ENCODE peak calls at places on chromosomes 16 and 17, in four cellular contexts. One of them, this sample, is unnamed.

GRCh38 chr17:46964315-46965265 is 14.5 kb downstream of the RPRML start:
- DNase-seq in H1: no peak
- DNase-seq in K562: peak
- DNase-seq in HepG2: no peak
- DNase-seq in this sample: no peak

GRCh38 chr16:4734730-4735575 is 616 bp downstream of the DNAAF8 start:
- DNase-seq in H1: no peak
- DNase-seq in K562: peak
- DNase-seq in HepG2: peak
- DNase-seq in this sample: peak

GRCh38 chr16:70717065-70717464 is 31.2 kb upstream of the MTSS2 start:
- DNase-seq in H1: no peak
- DNase-seq in K562: no peak
- DNase-seq in HepG2: no peak
- DNase-seq in this sample: no peak

GRCh38 chr17:65292430-65292829 is 155.3 kb downstream of the RGS9 start:
- DNase-seq in H1: no peak
- DNase-seq in K562: no peak
- DNase-seq in HepG2: no peak
- DNase-seq in this sample: no peak

GRCh38 chr17:78707016-78707415 is 75.1 kb downstream of the CYTH1 start:
- DNase-seq in H1: no peak
- DNase-seq in K562: no peak
- DNase-seq in HepG2: no peak
- DNase-seq in this sample: no peak

GRCh38 chr16:918068-918467 is 52.7 kb downstream of the LMF1 start:
- DNase-seq in H1: no peak
- DNase-seq in K562: no peak
- DNase-seq in HepG2: no peak
- DNase-seq in this sample: no peak

GRCh38 chr17:79150035-79150733 is 75.6 kb downstream of the ENGASE start:
- DNase-seq in H1: no peak
- DNase-seq in K562: no peak
- DNase-seq in HepG2: no peak
- DNase-seq in this sample: no peak

GRCh38 chr16:17359778-17360177 is 111.0 kb downstream of the XYLT1 start:
- DNase-seq in H1: no peak
- DNase-seq in K562: no peak
- DNase-seq in HepG2: no peak
- DNase-seq in this sample: no peak

GRCh38 chr17:16923097-16923903 is 48.6 kb downstream of the TNFRSF13B start:
- DNase-seq in H1: no peak
- DNase-seq in K562: no peak
- DNase-seq in HepG2: no peak
- DNase-seq in this sample: no peak

GRCh38 chr16:13390093-13390985 is 488.9 kb downstream of the SHISA9 start:
- DNase-seq in H1: no peak
- DNase-seq in K562: no peak
- DNase-seq in HepG2: no peak
- DNase-seq in this sample: no peak

GRCh38 chr16:3980311-3981111 is 100.0 kb upstream of the CREBBP start:
- DNase-seq in H1: no peak
- DNase-seq in K562: no peak
- DNase-seq in HepG2: no peak
- DNase-seq in this sample: no peak

GRCh38 chr17:35063514-35064223 is at the start of gene RFFL:
- DNase-seq in H1: peak
- DNase-seq in K562: peak
- DNase-seq in HepG2: peak
- DNase-seq in this sample: peak

GRCh38 chr17:73292031-73292531 is 19.7 kb downstream of the CDC42EP4 start:
- DNase-seq in H1: no peak
- DNase-seq in K562: no peak
- DNase-seq in HepG2: no peak
- DNase-seq in this sample: peak

GRCh38 chr16:75726390-75726789 is at the start of gene CPHXL:
- DNase-seq in H1: no peak
- DNase-seq in K562: no peak
- DNase-seq in HepG2: no peak
- DNase-seq in this sample: no peak

GRCh38 chr17:68305132-68305531 is 13.8 kb downstream of the ARSG start:
- DNase-seq in H1: no peak
- DNase-seq in K562: no peak
- DNase-seq in HepG2: no peak
- DNase-seq in this sample: no peak

GRCh38 chr17:64085650-64086005 is 44.3 kb downstream of the ERN1 start:
- DNase-seq in H1: no peak
- DNase-seq in K562: peak
- DNase-seq in HepG2: no peak
- DNase-seq in this sample: no peak

DNA sequence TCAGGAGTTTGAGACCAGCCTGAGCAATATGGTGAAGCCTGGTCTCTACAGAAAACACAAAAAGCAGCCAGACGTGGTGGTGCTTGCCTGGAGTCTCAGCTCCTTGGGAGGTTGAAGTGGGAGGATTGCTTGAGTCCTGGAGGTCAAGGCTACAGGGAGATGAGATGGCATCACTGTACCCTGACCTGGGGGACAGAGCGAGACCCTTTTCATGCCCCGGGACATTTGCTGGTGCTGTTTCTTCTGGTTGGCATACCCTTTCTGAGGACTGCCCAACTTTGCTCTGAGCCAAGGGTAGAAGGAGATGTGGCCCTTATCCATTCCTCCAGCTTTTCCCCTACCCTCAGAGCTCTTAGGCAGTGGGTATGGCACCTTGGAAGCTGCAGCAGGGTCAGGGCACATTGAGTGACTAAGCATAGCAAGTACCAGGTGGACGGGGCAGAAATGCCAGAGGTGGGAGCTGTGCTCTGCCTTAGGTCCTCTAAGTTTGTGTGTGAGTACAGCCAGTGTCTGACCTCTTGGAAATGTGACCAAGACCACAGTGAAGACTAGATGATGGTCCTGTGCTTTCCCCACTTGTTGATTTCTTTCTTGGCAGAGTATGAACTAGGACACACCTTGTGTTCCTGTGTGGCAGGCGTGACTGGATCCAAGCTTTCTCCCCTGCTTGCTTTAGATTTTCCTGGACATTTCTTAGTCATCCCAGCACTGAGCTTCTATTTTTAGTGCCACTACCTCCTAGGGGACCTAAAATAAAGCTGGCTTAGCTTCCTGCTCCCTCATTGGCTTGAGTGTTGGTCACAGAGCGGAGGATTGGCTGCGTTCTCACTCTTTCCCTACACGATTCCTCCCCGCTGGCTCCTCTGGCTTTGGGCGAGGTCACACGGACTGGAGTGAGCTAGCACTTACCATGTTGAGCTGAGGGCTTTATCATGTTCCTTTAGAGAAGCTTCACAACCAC is 9.9 kb upstream of the EDC4 start:
- DNase-seq in H1: no peak
- DNase-seq in K562: no peak
- DNase-seq in HepG2: no peak
- DNase-seq in this sample: no peak
- TF ChIP-seq FOSL1 in H1: no peak
- TF ChIP-seq FOSL1 in K562: no peak
- TF ChIP-seq FOSL1 in HepG2: no peak
- TF ChIP-seq FOSL1 in this sample: no peak

GRCh38 chr17:913207-913606 is 66.4 kb downstream of the NXN start:
- DNase-seq in H1: no peak
- DNase-seq in K562: no peak
- DNase-seq in HepG2: no peak
- DNase-seq in this sample: no peak

GRCh38 chr17:907725-908124 is 71.9 kb downstream of the NXN start:
- DNase-seq in H1: no peak
- DNase-seq in K562: no peak
- DNase-seq in HepG2: no peak
- DNase-seq in this sample: no peak

GRCh38 chr17:915416-916201 is 64.0 kb downstream of the NXN start:
- DNase-seq in H1: no peak
- DNase-seq in K562: no peak
- DNase-seq in HepG2: no peak
- DNase-seq in this sample: no peak

GRCh38 chr17:909642-910323 is 69.8 kb downstream of the NXN start:
- DNase-seq in H1: no peak
- DNase-seq in K562: no peak
- DNase-seq in HepG2: no peak
- DNase-seq in this sample: no peak

GRCh38 chr17:910503-911194 is 68.9 kb downstream of the NXN start:
- DNase-seq in H1: no peak
- DNase-seq in K562: no peak
- DNase-seq in HepG2: no peak
- DNase-seq in this sample: no peak
- TF ChIP-seq FOSL1 in H1: no peak
- TF ChIP-seq FOSL1 in K562: no peak
- TF ChIP-seq FOSL1 in HepG2: no peak
- TF ChIP-seq FOSL1 in this sample: no peak

GRCh38 chr16:6157806-6158205 is 1060.2 kb upstream of the EEF2KMT start:
- DNase-seq in H1: no peak
- DNase-seq in K562: no peak
- DNase-seq in HepG2: no peak
- DNase-seq in this sample: no peak
- TF ChIP-seq FOSL1 in H1: no peak
- TF ChIP-seq FOSL1 in K562: no peak
- TF ChIP-seq FOSL1 in HepG2: no peak
- TF ChIP-seq FOSL1 in this sample: no peak

GRCh38 chr16:31452631-31453106 is 6.6 kb upstream of the ARMC5 start:
- DNase-seq in H1: no peak
- DNase-seq in K562: peak
- DNase-seq in HepG2: no peak
- DNase-seq in this sample: no peak
- TF ChIP-seq FOSL1 in H1: no peak
- TF ChIP-seq FOSL1 in K562: no peak
- TF ChIP-seq FOSL1 in HepG2: no peak
- TF ChIP-seq FOSL1 in this sample: no peak

DNA sequence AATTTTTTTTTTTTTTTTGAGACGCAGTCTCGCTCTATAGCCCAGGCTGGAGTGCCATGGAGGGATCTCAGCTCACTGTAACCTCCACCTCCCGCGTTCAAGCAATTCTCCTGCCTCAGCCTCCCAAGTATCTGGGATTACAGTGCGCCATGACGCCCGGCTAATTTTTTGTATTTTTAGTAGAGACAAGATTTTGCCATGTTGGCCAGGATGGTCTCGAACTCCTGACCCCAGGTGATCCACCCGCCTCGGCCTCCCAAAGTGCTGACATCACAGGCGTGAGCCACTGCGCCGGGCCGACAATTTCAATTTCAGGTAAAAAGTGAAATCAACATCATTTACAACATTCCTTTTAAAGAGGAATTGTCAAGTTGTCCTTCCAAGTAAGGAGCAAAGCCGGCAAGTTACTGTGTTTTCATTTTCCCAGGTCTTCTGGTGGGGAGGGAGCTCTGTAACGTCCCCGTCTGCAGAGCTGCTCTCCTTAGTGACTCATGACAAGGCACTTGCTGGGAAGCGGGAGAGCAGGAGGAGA is 873 bp downstream of the NPLOC4 start:
- DNase-seq in H1: no peak
- DNase-seq in K562: no peak
- DNase-seq in HepG2: no peak
- DNase-seq in this sample: no peak
- TF ChIP-seq FOSL1 in H1: no peak
- TF ChIP-seq FOSL1 in K562: no peak
- TF ChIP-seq FOSL1 in HepG2: no peak
- TF ChIP-seq FOSL1 in this sample: no peak

GRCh38 chr17:45108595-45109521 is 23.5 kb downstream of the PLCD3 start:
- DNase-seq in H1: no peak
- DNase-seq in K562: no peak
- DNase-seq in HepG2: no peak
- DNase-seq in this sample: no peak

GRCh38 chr17:45112559-45113423 is 19.5 kb downstream of the PLCD3 start:
- DNase-seq in H1: no peak
- DNase-seq in K562: no peak
- DNase-seq in HepG2: no peak
- DNase-seq in this sample: no peak

GRCh38 chr17:45113424-45113754 is 18.9 kb downstream of the PLCD3 start:
- DNase-seq in H1: no peak
- DNase-seq in K562: no peak
- DNase-seq in HepG2: peak
- DNase-seq in this sample: no peak

GRCh38 chr17:45111838-45112237 is 20.5 kb downstream of the PLCD3 start:
- DNase-seq in H1: no peak
- DNase-seq in K562: no peak
- DNase-seq in HepG2: no peak
- DNase-seq in this sample: no peak

DNA sequence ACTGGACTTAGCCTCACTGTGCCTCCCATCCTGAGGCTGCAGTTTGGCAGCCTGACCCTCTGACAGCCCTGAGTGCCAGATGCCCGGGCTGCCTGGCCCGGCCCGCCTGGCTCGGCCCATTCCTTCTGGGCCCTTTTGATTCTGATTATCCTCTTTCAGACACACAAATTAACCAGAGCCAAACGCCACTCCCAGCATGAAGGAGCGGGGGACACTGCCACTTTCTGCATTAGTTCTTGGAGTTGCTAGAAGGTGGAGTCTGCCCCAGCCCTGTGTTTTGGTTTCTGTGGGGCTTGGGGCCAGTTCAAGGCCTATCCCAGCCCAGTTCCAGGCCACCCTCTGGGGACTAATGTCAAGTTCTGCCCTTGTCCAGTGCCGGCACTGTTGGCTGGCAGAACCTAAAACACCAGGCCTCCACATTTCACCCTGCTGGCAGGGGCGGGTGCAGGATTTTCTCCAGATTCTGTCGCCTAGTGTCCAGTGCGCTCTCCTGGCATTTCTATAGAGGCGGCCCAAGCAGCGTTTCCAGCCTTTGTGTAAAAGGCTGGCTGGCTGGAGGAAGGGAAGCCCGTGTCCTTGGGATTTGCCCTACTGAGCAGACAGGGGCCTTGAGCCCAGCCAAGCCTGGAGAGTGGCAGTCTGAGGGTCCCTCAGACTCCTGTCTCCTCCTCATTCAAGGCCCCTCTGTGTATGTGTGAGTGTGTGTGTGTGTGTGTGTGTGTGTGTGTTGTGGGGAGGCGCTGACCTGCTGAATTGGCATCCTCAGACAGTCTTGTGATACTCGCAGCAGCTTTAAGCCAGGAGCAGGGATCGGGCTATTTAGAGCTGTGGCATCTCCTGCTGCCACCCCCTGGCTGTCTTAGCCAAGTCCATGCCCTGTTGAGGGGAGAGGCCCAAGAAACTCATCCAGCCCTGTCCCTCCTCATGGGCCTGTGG is 21.4 kb downstream of the PLCD3 start:
- DNase-seq in H1: no peak
- DNase-seq in K562: no peak
- DNase-seq in HepG2: no peak
- DNase-seq in this sample: no peak
- TF ChIP-seq FOSL1 in H1: no peak
- TF ChIP-seq FOSL1 in K562: no peak
- TF ChIP-seq FOSL1 in HepG2: no peak
- TF ChIP-seq FOSL1 in this sample: no peak

This sample was measured in HCT116.